ENCODE peak calls at places on chromosomes 16 and 17, in four cellular contexts. One of them, this sample, is unnamed.

GRCh38 chr17:7887038-7887481 is 1.5 kb upstream of the CHD3 start:
- DNase-seq in left lung: no peak
- DNase-seq in cardiac muscle cell: no peak
- DNase-seq in WTC11: no peak
- DNase-seq in this sample: no peak

GRCh38 chr16:10594312-10594950 is 14.0 kb upstream of the EMP2 start:
- DNase-seq in left lung: peak; percentile 84
- DNase-seq in WTC11: no peak
- DNase-seq in cardiac muscle cell: no peak
- DNase-seq in this sample: no peak

GRCh38 chr17:63840591-63841349 is 1.7 kb downstream of the SMARCD2 start:
- DNase-seq in WTC11: no peak
- DNase-seq in cardiac muscle cell: peak; percentile 56
- DNase-seq in left lung: no peak
- DNase-seq in this sample: no peak

GRCh38 chr17:69067274-69068047 is 6.7 kb upstream of the ABCA9 start:
- DNase-seq in left lung: no peak
- DNase-seq in cardiac muscle cell: no peak
- DNase-seq in WTC11: no peak
- DNase-seq in this sample: no peak

GRCh38 chr16:1708768-1709180 is 2.8 kb downstream of the MAPK8IP3 start:
- DNase-seq in cardiac muscle cell: peak; percentile 69
- DNase-seq in WTC11: no peak
- DNase-seq in left lung: no peak
- DNase-seq in this sample: no peak

GRCh38 chr16:275786-276232 is at the start of gene RGS11:
- DNase-seq in WTC11: no peak
- DNase-seq in cardiac muscle cell: no peak
- DNase-seq in left lung: no peak
- DNase-seq in this sample: no peak

GRCh38 chr17:80720624-80721577 is 176.3 kb downstream of the RPTOR start:
- DNase-seq in left lung: peak; percentile 69
- DNase-seq in cardiac muscle cell: peak; percentile 52
- DNase-seq in WTC11: no peak
- DNase-seq in this sample: no peak

GRCh38 chr17:72175263-72175662 is 54.4 kb downstream of the SOX9 start:
- DNase-seq in WTC11: no peak
- DNase-seq in left lung: no peak
- DNase-seq in cardiac muscle cell: no peak
- DNase-seq in this sample: no peak

GRCh38 chr16:74742051-74742481 is 32.6 kb downstream of the FA2H start:
- DNase-seq in left lung: no peak
- DNase-seq in WTC11: no peak
- DNase-seq in cardiac muscle cell: peak; percentile 33
- DNase-seq in this sample: no peak

GRCh38 chr17:5419959-5420653 is at the start of gene RPAIN:
- DNase-seq in left lung: peak; percentile 91
- DNase-seq in WTC11: peak; percentile 78
- DNase-seq in cardiac muscle cell: peak; percentile 87
- DNase-seq in this sample: no peak

GRCh38 chr17:45320931-45321461 is 4.2 kb upstream of the MAP3K14 start:
- DNase-seq in left lung: no peak
- DNase-seq in cardiac muscle cell: peak; percentile 85
- DNase-seq in WTC11: no peak
- DNase-seq in this sample: peak; percentile 93

GRCh38 chr16:72247821-72248253 is 75.9 kb upstream of the PMFBP1 start:
- DNase-seq in cardiac muscle cell: peak; percentile 33
- DNase-seq in left lung: no peak
- DNase-seq in WTC11: no peak
- DNase-seq in this sample: peak; percentile 22

GRCh38 chr17:55770220-55770870 is 19.5 kb downstream of the PCTP start:
- DNase-seq in left lung: no peak
- DNase-seq in WTC11: no peak
- DNase-seq in cardiac muscle cell: peak; percentile 83
- DNase-seq in this sample: peak; percentile 45

GRCh38 chr16:4330277-4330882 is 14.5 kb downstream of the GLIS2 start:
- DNase-seq in left lung: peak; percentile 96
- DNase-seq in WTC11: peak; percentile 86
- DNase-seq in cardiac muscle cell: peak; percentile 80
- DNase-seq in this sample: no peak

GRCh38 chr16:88358033-88358481 is 24.7 kb upstream of the ZNF469 start:
- DNase-seq in WTC11: no peak
- DNase-seq in left lung: peak; percentile 51
- DNase-seq in cardiac muscle cell: no peak
- DNase-seq in this sample: no peak

GRCh38 chr17:46876353-46876887 is 25.0 kb downstream of the WNT9B start:
- DNase-seq in WTC11: peak; percentile 62
- DNase-seq in cardiac muscle cell: no peak
- DNase-seq in left lung: no peak
- DNase-seq in this sample: no peak

GRCh38 chr17:28151001-28151400 is 108.5 kb downstream of the NLK start:
- DNase-seq in cardiac muscle cell: no peak
- DNase-seq in WTC11: no peak
- DNase-seq in left lung: no peak
- DNase-seq in this sample: no peak

GRCh38 chr17:17502741-17503565 is 6.8 kb upstream of the RASD1 start:
- DNase-seq in cardiac muscle cell: no peak
- DNase-seq in left lung: peak; percentile 55
- DNase-seq in WTC11: no peak
- DNase-seq in this sample: no peak

GRCh38 chr17:27049104-27049784 is 244.7 kb upstream of the WSB1 start:
- DNase-seq in left lung: no peak
- DNase-seq in cardiac muscle cell: no peak
- DNase-seq in WTC11: no peak
- DNase-seq in this sample: no peak

GRCh38 chr16:11501583-11502138 is 85.1 kb downstream of the LITAF start:
- DNase-seq in left lung: no peak
- DNase-seq in WTC11: peak; percentile 74
- DNase-seq in cardiac muscle cell: no peak
- DNase-seq in this sample: no peak

GRCh38 chr17:82586576-82587233 is 61.5 kb downstream of the WDR45B start:
- DNase-seq in cardiac muscle cell: no peak
- DNase-seq in WTC11: no peak
- DNase-seq in left lung: no peak
- DNase-seq in this sample: no peak

GRCh38 chr17:309361-309888 is 43.2 kb downstream of the RPH3AL start:
- DNase-seq in WTC11: peak; percentile 73
- DNase-seq in cardiac muscle cell: peak; percentile 29
- DNase-seq in left lung: peak; percentile 66
- DNase-seq in this sample: no peak

GRCh38 chr17:16568541-16569357 is at the start of gene ZNF287:
- DNase-seq in left lung: peak; percentile 96
- DNase-seq in WTC11: peak; percentile 92
- DNase-seq in cardiac muscle cell: peak; percentile 94
- DNase-seq in this sample: peak; percentile 68

GRCh38 chr17:34382586-34383224 is 19.7 kb upstream of the CCL1 start:
- DNase-seq in cardiac muscle cell: no peak
- DNase-seq in WTC11: no peak
- DNase-seq in left lung: no peak
- DNase-seq in this sample: no peak

GRCh38 chr17:50310455-50311111 is 35.3 kb upstream of the XYLT2 start:
- DNase-seq in WTC11: no peak
- DNase-seq in cardiac muscle cell: no peak
- DNase-seq in left lung: no peak
- DNase-seq in this sample: no peak

GRCh38 chr17:36994438-36994837 is 45.7 kb downstream of the AATF start:
- DNase-seq in left lung: no peak
- DNase-seq in cardiac muscle cell: no peak
- DNase-seq in WTC11: no peak
- DNase-seq in this sample: no peak

GRCh38 chr16:52773026-52773425 is 226.1 kb upstream of the TOX3 start:
- DNase-seq in cardiac muscle cell: no peak
- DNase-seq in left lung: no peak
- DNase-seq in WTC11: no peak
- DNase-seq in this sample: no peak

GRCh38 chr17:3818786-3819185 is 17.8 kb upstream of the ITGAE start:
- DNase-seq in WTC11: no peak
- DNase-seq in cardiac muscle cell: no peak
- DNase-seq in left lung: no peak
- DNase-seq in this sample: no peak

GRCh38 chr17:5044630-5045029 is 9.4 kb upstream of the SLC52A1 start:
- DNase-seq in left lung: no peak
- DNase-seq in cardiac muscle cell: no peak
- DNase-seq in WTC11: no peak
- DNase-seq in this sample: no peak

GRCh38 chr16:70381604-70382342 is 35.1 kb downstream of the DDX19A start:
- DNase-seq in left lung: no peak
- DNase-seq in WTC11: no peak
- DNase-seq in cardiac muscle cell: no peak
- DNase-seq in this sample: no peak

GRCh38 chr16:70380205-70380918 is 33.7 kb downstream of the DDX19A start:
- DNase-seq in WTC11: peak; percentile 71
- DNase-seq in cardiac muscle cell: peak; percentile 88
- DNase-seq in left lung: peak; percentile 86
- DNase-seq in this sample: peak; percentile 86

GRCh38 chr16:70383421-70383960 is 36.8 kb downstream of the DDX19A start:
- DNase-seq in left lung: no peak
- DNase-seq in cardiac muscle cell: no peak
- DNase-seq in WTC11: no peak
- DNase-seq in this sample: no peak

GRCh38 chr16:70378869-70379493 is 32.3 kb downstream of the DDX19A start:
- DNase-seq in left lung: peak; percentile 16
- DNase-seq in WTC11: no peak
- DNase-seq in cardiac muscle cell: no peak
- DNase-seq in this sample: no peak

DNA sequence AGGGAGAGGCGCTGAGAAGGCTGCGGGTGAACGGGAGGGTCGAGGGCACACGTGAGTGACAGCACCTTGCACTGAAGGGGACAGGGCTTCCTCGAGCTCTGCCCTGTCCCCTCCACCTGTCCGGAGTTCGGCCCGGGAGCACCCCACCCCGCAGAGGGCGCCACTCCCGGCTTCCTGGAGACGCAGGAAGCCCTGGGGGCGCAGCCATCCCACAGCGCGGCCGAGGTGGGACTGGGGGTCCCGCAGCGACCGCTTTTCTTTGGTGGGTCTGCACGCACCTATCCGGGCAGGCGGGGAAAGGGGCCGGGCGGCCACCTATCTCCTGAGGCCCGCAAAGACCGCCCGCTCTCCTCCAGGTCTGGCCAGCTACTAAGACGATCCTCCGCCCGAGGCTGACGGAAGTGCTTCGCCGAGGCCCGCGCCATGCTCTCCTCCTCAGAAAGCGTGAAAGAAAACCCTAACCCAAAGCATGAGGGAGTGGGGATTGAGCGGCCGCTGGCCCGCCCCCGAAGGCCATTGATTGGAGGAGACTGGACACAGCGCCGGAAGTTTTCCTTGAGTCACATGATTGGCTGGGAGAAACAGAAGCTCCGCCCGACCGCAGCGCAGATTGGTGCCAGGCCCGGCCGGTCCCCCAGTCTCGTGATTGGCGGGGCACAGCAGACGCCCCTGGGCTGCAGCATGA is 34.4 kb downstream of the DDX19A start:
- DNase-seq in WTC11: peak; percentile 98
- DNase-seq in left lung: peak; percentile 96
- DNase-seq in cardiac muscle cell: peak; percentile 98
- DNase-seq in this sample: peak; percentile 93
- TF ChIP-seq CTCF in WTC11: no peak
- TF ChIP-seq CTCF in left lung: no peak
- TF ChIP-seq CTCF in cardiac muscle cell: peak; percentile 38
- TF ChIP-seq CTCF in this sample: peak; percentile 38

GRCh38 chr17:66310528-66311148 is 8.2 kb downstream of the PRKCA start:
- DNase-seq in WTC11: peak; percentile 44
- DNase-seq in cardiac muscle cell: no peak
- DNase-seq in left lung: no peak
- DNase-seq in this sample: no peak
- TF ChIP-seq CTCF in WTC11: peak; percentile 54
- TF ChIP-seq CTCF in cardiac muscle cell: peak; percentile 10
- TF ChIP-seq CTCF in left lung: no peak
- TF ChIP-seq CTCF in this sample: no peak

GRCh38 chr17:9979463-9979995 is 74.5 kb upstream of the RCVRN start:
- DNase-seq in left lung: no peak
- DNase-seq in WTC11: no peak
- DNase-seq in cardiac muscle cell: no peak
- DNase-seq in this sample: no peak

GRCh38 chr17:9981344-9981915 is 76.4 kb upstream of the RCVRN start:
- DNase-seq in left lung: no peak
- DNase-seq in cardiac muscle cell: no peak
- DNase-seq in WTC11: no peak
- DNase-seq in this sample: no peak

GRCh38 chr17:9984768-9985167 is 79.7 kb upstream of the RCVRN start:
- DNase-seq in left lung: no peak
- DNase-seq in WTC11: no peak
- DNase-seq in cardiac muscle cell: no peak
- DNase-seq in this sample: no peak

GRCh38 chr17:9985622-9986021 is 80.6 kb upstream of the RCVRN start:
- DNase-seq in cardiac muscle cell: no peak
- DNase-seq in left lung: peak; percentile 80
- DNase-seq in WTC11: no peak
- DNase-seq in this sample: no peak

GRCh38 chr17:9982159-9982558 is 77.1 kb upstream of the RCVRN start:
- DNase-seq in left lung: no peak
- DNase-seq in cardiac muscle cell: no peak
- DNase-seq in WTC11: peak; percentile 63
- DNase-seq in this sample: no peak
- TF ChIP-seq CTCF in left lung: no peak
- TF ChIP-seq CTCF in cardiac muscle cell: peak; percentile 24
- TF ChIP-seq CTCF in WTC11: peak; percentile 44
- TF ChIP-seq CTCF in this sample: peak; percentile 27

GRCh38 chr17:39270923-39271322 is 45.2 kb upstream of the STAC2 start:
- DNase-seq in WTC11: no peak
- DNase-seq in left lung: no peak
- DNase-seq in cardiac muscle cell: peak; percentile 80
- DNase-seq in this sample: peak; percentile 11
- TF ChIP-seq CTCF in WTC11: no peak
- TF ChIP-seq CTCF in left lung: no peak
- TF ChIP-seq CTCF in cardiac muscle cell: peak; percentile 63
- TF ChIP-seq CTCF in this sample: peak; percentile 37

DNA sequence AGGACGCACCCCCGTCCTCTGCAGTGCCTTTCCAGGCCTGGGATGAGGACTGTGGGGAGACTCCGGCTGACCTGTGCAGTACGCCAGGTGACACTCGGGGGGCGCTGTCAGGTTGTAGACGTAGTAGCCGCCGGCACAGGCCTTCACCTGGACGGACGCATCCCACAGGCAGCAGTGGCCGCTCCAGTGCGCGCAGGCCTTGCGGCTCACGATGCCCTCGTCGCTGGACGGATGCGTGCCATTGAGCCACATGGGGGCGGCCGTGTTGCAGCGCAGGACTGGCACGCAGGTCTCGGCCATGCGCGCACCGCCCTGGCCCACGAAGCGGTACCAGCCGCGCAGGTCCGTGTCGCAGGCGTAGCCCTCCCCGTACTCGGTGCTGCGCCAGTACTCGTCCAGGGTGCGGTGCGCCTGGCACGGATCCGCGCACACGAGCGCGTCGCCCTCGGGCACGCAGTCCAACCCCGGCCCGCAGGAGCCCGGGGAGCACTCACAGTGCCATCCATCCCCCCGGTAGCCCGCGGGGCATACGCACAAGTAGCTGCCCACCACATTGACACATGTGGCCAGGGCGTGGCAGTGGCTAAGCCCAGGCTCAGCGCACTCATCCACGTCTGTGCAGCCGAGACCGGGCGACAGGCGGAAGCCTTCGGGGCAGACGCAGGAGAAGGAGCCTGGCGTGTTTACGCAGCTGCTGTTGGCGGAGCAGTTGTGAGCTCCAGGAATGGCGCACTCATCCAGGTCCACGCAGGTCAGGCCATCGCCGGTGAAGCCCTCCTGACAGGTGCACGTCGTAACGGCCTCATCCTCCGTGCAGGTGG is 3.9 kb downstream of the UMOD start:
- DNase-seq in WTC11: peak; percentile 86
- DNase-seq in left lung: no peak
- DNase-seq in cardiac muscle cell: peak; percentile 1
- DNase-seq in this sample: no peak
- TF ChIP-seq CTCF in WTC11: peak; percentile 63
- TF ChIP-seq CTCF in left lung: no peak
- TF ChIP-seq CTCF in cardiac muscle cell: no peak
- TF ChIP-seq CTCF in this sample: no peak